ENCODE peak calls at places on chromosomes 4 and X, in seven cellular contexts. V, I, U, G, N, X and P are unnamed samples.

GRCh38 chrX:63424063-63424462 is 72.9 kb upstream of the SPIN4 start:
- DNase-seq in V (no peak), I (no peak), U (no peak), G (no peak), N (no peak), X (peak), P (no peak)

GRCh38 chr4:43853565-43854345 is 594.9 kb downstream of the KCTD8 start:
- DNase-seq in V (no peak), I (no peak), U (no peak), G (no peak), N (no peak), X (no peak), P (no peak)

GRCh38 chr4:144174401-144175067 is 34.0 kb upstream of the GYPA start:
- DNase-seq in V (peak), I (peak), U (peak), G (peak), N (peak), X (peak), P (peak)

GRCh38 chr4:25258980-25259578 is 25.2 kb downstream of the PI4K2B start:
- DNase-seq in V (peak), I (no peak), U (no peak), G (peak), N (no peak), X (peak), P (peak)

GRCh38 chr4:62912531-62912930 is 1496.7 kb downstream of the TECRL start:
- DNase-seq in V (no peak), I (no peak), U (no peak), G (no peak), N (no peak), X (peak), P (no peak)

GRCh38 chrX:21658746-21659145 is 616 bp upstream of the KLHL34 start:
- DNase-seq in V (no peak), I (no peak), U (no peak), G (no peak), N (no peak), X (no peak), P (no peak)

GRCh38 chr4:159071178-159071968 is 31.5 kb upstream of the RAPGEF2 start:
- DNase-seq in V (peak), I (peak), U (no peak), G (peak), N (no peak), X (peak), P (peak)

GRCh38 chrX:48573690-48574269 is 504 bp upstream of the RBM3 start:
- DNase-seq in V (no peak), I (no peak), U (no peak), G (peak), N (no peak), X (no peak), P (no peak)

GRCh38 chr4:53507671-53508286 is 83.5 kb downstream of the LNX1 start:
- DNase-seq in V (peak), I (peak), U (no peak), G (peak), N (no peak), X (no peak), P (peak)

GRCh38 chrX:37781808-37782207 is 1.9 kb downstream of the CYBB start:
- DNase-seq in V (no peak), I (no peak), U (no peak), G (no peak), N (no peak), X (no peak), P (no peak)

GRCh38 chrX:37787353-37787869 is 7.6 kb downstream of the CYBB start:
- DNase-seq in V (no peak), I (no peak), U (peak), G (no peak), N (no peak), X (no peak), P (no peak)

GRCh38 chrX:37783284-37783683 is 3.4 kb downstream of the CYBB start:
- DNase-seq in V (no peak), I (no peak), U (no peak), G (no peak), N (no peak), X (no peak), P (no peak)

GRCh38 chrX:37786666-37787337 is 6.9 kb downstream of the CYBB start:
- DNase-seq in V (no peak), I (no peak), U (peak), G (no peak), N (no peak), X (no peak), P (no peak)

DNA sequence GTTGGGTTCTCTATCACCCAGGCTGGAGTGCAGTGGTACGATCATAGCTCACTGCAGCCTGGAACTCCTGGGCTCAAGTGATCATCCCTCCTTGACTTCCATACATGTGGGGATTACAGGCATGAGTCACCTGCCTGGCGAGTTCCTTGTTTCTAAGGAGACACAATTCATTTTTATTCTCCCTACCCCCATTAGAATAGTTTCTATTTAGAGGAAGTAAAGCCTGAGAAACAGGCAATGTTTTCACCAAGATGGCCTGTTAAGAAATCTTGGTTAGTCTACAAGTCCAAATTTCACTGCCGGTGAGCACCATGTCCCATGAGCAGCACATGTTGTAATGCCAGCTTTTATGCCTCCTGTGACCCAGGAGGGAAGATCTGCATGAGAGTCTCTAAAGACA is 5.7 kb downstream of the CYBB start:
- DNase-seq in V (no peak), I (no peak), U (no peak), G (peak), N (no peak), X (peak), P (no peak)
- H3K4me3 ChIP-seq in V (no peak), I (no peak), U (peak), G (no peak), N (no peak), X (no peak), P (no peak)

DNA sequence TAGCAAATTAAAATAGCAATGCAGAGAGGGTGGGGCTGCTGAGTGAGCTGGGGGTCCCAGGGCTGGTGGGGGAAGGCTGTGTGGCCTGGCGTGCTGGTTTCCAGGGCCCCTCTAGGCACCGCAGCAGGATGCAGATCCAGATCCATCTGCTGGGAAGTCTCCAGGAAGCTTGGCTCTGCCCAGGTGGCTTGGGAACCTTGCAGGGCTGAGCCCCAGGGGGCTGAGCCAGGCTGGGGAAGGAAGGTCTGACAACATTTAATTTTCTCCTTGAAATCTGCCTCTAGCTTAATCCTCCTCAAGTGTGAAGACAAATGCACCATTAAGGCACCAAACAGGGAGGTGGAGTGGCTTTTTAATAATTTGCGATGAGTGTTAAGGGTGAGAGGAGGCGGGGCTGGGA is 31.7 kb downstream of the SORCS2 start:
- DNase-seq in V (no peak), I (no peak), U (no peak), G (no peak), N (no peak), X (no peak), P (no peak)
- H3K4me3 ChIP-seq in V (no peak), I (no peak), U (no peak), G (no peak), N (no peak), X (no peak), P (no peak)

GRCh38 chr4:183747931-183748664 is 89.0 kb downstream of the TRAPPC11 start:
- DNase-seq in V (peak), I (no peak), U (no peak), G (no peak), N (no peak), X (peak), P (no peak)

GRCh38 chr4:183751081-183751480 is 92.0 kb downstream of the TRAPPC11 start:
- DNase-seq in V (no peak), I (no peak), U (no peak), G (no peak), N (no peak), X (peak), P (no peak)

GRCh38 chr4:183747380-183747779 is 88.3 kb downstream of the TRAPPC11 start:
- DNase-seq in V (no peak), I (no peak), U (no peak), G (no peak), N (no peak), X (no peak), P (no peak)

DNA sequence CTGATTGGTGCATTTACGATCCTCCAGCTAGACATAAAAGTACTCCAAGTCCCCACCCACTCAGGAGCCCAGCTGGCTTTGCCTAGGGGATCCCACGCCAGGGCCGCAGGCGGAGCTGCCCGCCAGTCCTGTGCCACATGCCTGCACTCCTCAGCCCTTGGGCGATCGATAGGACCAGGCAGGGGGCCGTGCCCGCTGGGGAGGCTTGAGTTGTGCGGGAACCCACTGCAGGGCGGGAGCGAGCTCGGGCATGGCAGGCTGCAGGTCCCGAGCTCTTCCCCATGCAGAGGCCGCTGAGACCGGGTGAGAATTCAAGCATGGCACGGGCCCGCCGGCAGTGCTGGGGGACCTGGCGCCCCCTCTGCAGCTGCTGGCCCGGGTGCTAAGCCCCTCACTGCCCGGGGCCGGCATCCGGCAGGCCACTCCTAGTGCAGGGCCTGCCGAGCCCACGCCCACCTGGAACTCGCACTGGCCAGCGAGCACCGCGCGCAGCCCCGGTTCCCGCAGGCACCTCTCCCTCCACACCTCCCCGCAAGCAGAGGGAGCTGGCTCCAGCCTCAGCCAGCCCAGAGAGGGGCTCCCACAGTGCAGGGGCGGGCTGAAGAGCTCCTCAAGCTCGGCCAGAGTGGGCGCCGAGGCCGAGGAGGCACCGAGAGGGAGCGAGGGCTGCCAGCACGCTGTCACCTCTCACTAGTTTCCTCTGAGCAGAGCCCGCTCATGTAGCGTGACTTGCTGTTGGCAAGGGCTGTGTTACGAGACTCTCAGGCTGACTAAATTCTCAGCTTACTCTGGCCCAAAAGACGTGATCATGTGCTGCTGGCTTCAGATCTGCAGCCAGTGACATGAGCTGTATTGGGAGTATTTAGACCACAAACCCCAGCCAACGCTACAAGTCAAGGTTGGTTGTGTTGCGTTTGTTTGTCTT is 87.5 kb downstream of the TRAPPC11 start:
- DNase-seq in V (peak), I (no peak), U (no peak), G (no peak), N (no peak), X (peak), P (no peak)
- H3K4me3 ChIP-seq in V (no peak), I (no peak), U (no peak), G (no peak), N (no peak), X (peak), P (no peak)

GRCh38 chr4:26866781-26867180 is 6.1 kb downstream of the STIM2 start:
- DNase-seq in V (no peak), I (no peak), U (no peak), G (no peak), N (no peak), X (no peak), P (no peak)

GRCh38 chr4:26870576-26871260 is 10.1 kb downstream of the STIM2 start:
- DNase-seq in V (no peak), I (no peak), U (no peak), G (no peak), N (no peak), X (no peak), P (no peak)

GRCh38 chr4:26866203-26866602 is 5.6 kb downstream of the STIM2 start:
- DNase-seq in V (no peak), I (no peak), U (no peak), G (no peak), N (no peak), X (no peak), P (no peak)

GRCh38 chr4:26864904-26865303 is 4.3 kb downstream of the STIM2 start:
- DNase-seq in V (no peak), I (no peak), U (no peak), G (no peak), N (no peak), X (no peak), P (no peak)

GRCh38 chr4:26867914-26868684 is 7.5 kb downstream of the STIM2 start:
- DNase-seq in V (peak), I (peak), U (no peak), G (no peak), N (no peak), X (no peak), P (peak)
- H3K4me3 ChIP-seq in V (peak), I (no peak), U (peak), G (no peak), N (no peak), X (no peak), P (peak)